ENCODE peak calls at places on chromosome 1, in eight cellular contexts. L is Panc1, V is GM23338, E is GM12891, Z is suprapubic skin, J is spleen, N is HL-60, X is GM12892. M is an unnamed sample.

GRCh38 chr1:26059906-26060305 is 7.5 kb downstream of the TRIM63 start:
- DNase-seq in V (no peak), L (no peak), Z (no peak), E (no peak), N (no peak), J (no peak), X (no peak), M (no peak)

GRCh38 chr1:221669441-221669840 is 72.4 kb downstream of the DUSP10 start:
- DNase-seq in X (no peak), V (no peak), J (no peak), E (no peak), Z (no peak), N (no peak), L (no peak), M (no peak)

GRCh38 chr1:54095543-54096286 is 42.3 kb downstream of the TCEANC2 start:
- DNase-seq in E (no peak), J (no peak), X (no peak), L (no peak), V (no peak), N (peak; percentile 80), Z (no peak), M (peak; percentile 93)

GRCh38 chr1:114314576-114314975 is 160.9 kb upstream of the SYT6 start:
- DNase-seq in L (no peak), J (no peak), V (no peak), X (no peak), N (no peak), E (no peak), Z (no peak), M (no peak)

GRCh38 chr1:30631700-30632099 is 91.7 kb downstream of the MATN1 start:
- DNase-seq in V (no peak), L (no peak), E (no peak), N (no peak), J (no peak), Z (no peak), X (no peak), M (no peak)

GRCh38 chr1:154716012-154716411 is 108.0 kb upstream of the ADAR start:
- DNase-seq in Z (no peak), N (peak; percentile 82), X (no peak), J (no peak), L (no peak), E (no peak), V (no peak), M (no peak)

GRCh38 chr1:9331558-9332346 is 39.1 kb downstream of the SPSB1 start:
- DNase-seq in Z (no peak), N (no peak), L (no peak), J (no peak), V (no peak), E (no peak), X (no peak), M (no peak)

GRCh38 chr1:207001492-207002245 is 30.9 kb downstream of the C1orf116 start:
- DNase-seq in L (no peak), Z (no peak), E (no peak), V (no peak), N (no peak), J (no peak), X (no peak), M (no peak)

GRCh38 chr1:76240321-76240720 is 165.8 kb downstream of the ST6GALNAC3 start:
- DNase-seq in E (no peak), Z (no peak), N (no peak), L (no peak), J (no peak), X (no peak), V (no peak), M (no peak)

GRCh38 chr1:76239470-76239918 is 164.9 kb downstream of the ST6GALNAC3 start:
- DNase-seq in N (no peak), V (peak; percentile 36), X (no peak), E (no peak), Z (no peak), J (no peak), L (no peak), M (no peak)

GRCh38 chr1:76234061-76234460 is 159.5 kb downstream of the ST6GALNAC3 start:
- DNase-seq in X (no peak), Z (no peak), N (no peak), V (peak; percentile 45), E (no peak), J (no peak), L (no peak), M (no peak)

GRCh38 chr1:76237201-76237600 is 162.7 kb downstream of the ST6GALNAC3 start:
- DNase-seq in N (no peak), X (no peak), V (no peak), Z (no peak), J (no peak), L (no peak), E (no peak), M (no peak)

DNA sequence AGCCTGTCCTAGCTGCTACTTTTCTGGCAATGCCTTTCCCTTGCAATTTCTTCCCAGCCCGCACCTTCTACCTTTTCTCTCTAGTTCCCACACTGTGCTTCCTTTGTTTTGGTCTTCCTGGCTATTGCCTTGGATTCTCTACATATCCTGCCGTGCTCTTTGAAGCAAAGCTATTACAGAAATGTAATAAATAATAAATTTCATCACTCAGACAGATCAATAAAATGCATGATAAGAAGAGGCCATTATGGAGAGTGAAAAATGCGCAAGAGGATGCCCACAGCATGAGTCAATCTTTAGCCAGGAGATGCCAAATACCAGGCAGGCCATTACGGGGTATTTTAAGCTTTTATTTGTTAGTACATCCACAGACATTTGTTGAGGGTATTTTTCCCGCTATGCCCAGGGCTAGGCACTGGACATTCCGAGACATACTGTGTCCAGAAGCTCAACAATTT is 163.6 kb downstream of the ST6GALNAC3 start:
- DNase-seq in Z (no peak), N (no peak), L (no peak), J (no peak), X (no peak), V (peak; percentile 43), E (no peak), M (no peak)
- TF ChIP-seq POLR2AphosphoS5 in Z (no peak), N (no peak), L (no peak), J (no peak), X (no peak), V (no peak), E (no peak), M (no peak)

GRCh38 chr1:56493826-56494225 is 85.5 kb downstream of the PLPP3 start:
- DNase-seq in E (no peak), J (no peak), N (no peak), Z (no peak), L (no peak), X (no peak), V (no peak), M (no peak)

GRCh38 chr1:56489695-56490094 is 89.7 kb downstream of the PLPP3 start:
- DNase-seq in Z (no peak), N (no peak), L (no peak), X (no peak), J (no peak), E (no peak), V (no peak), M (no peak)

GRCh38 chr1:56494306-56494705 is 85.1 kb downstream of the PLPP3 start:
- DNase-seq in N (no peak), Z (no peak), L (no peak), V (no peak), J (no peak), X (no peak), E (no peak), M (no peak)

GRCh38 chr1:56490619-56491018 is 88.7 kb downstream of the PLPP3 start:
- DNase-seq in E (no peak), N (no peak), V (no peak), X (no peak), Z (no peak), J (no peak), L (no peak), M (no peak)

DNA sequence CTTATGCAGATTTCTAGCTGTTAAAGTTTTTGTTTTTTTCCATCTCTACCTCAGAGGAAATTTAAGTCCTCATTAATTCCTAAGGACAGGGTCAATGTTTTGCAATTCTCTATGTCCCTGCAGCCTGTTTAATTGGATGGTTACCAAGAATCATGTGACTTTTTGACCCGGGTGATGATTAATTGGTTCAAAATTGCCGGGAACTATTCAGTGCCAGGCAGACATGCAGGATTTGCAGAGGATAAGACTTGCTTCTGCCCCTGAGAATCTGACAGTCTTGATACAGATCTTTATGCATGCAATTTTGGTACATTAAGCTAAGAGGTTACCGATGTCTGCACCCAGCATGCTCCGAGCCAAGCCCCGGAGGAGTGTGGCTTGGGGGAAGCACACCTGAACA is 87.9 kb downstream of the PLPP3 start:
- DNase-seq in N (no peak), Z (no peak), X (no peak), V (no peak), E (no peak), L (no peak), J (no peak), M (no peak)
- TF ChIP-seq POLR2AphosphoS5 in N (no peak), Z (no peak), X (no peak), V (no peak), E (no peak), L (no peak), J (peak; percentile 11), M (no peak)

GRCh38 chr1:151970128-151970527 is 23.5 kb downstream of the S100A10 start:
- DNase-seq in X (no peak), N (no peak), Z (no peak), J (no peak), L (no peak), E (no peak), V (no peak), M (no peak)

GRCh38 chr1:151976015-151976343 is 17.7 kb downstream of the S100A10 start:
- DNase-seq in J (no peak), L (no peak), Z (no peak), E (no peak), X (no peak), N (no peak), V (no peak), M (no peak)

GRCh38 chr1:151975311-151976014 is 18.2 kb downstream of the S100A10 start:
- DNase-seq in V (no peak), J (no peak), L (no peak), N (no peak), Z (no peak), E (no peak), X (no peak), M (no peak)

GRCh38 chr1:151970641-151971040 is 23.0 kb downstream of the S100A10 start:
- DNase-seq in X (no peak), L (no peak), E (no peak), V (no peak), N (no peak), Z (no peak), J (no peak), M (no peak)

GRCh38 chr1:151972533-151973270 is 21.0 kb downstream of the S100A10 start:
- DNase-seq in Z (peak; percentile 66), L (no peak), X (no peak), V (peak; percentile 80), J (no peak), E (no peak), N (no peak), M (no peak)
- TF ChIP-seq POLR2AphosphoS5 in Z (no peak), L (peak; percentile 87), X (no peak), V (no peak), J (peak; percentile 9), E (no peak), N (no peak), M (no peak)

GRCh38 chr1:209710837-209711236 is 6.2 kb downstream of the HSD11B1 start:
- DNase-seq in J (no peak), N (no peak), E (no peak), L (no peak), V (no peak), X (no peak), Z (no peak), M (no peak)

GRCh38 chr1:209714338-209714737 is 9.7 kb downstream of the HSD11B1 start:
- DNase-seq in J (no peak), E (no peak), X (no peak), N (no peak), L (no peak), V (no peak), Z (no peak), M (no peak)

GRCh38 chr1:209717818-209718217 is 13.2 kb downstream of the HSD11B1 start:
- DNase-seq in Z (no peak), E (no peak), J (no peak), L (no peak), V (no peak), N (no peak), X (no peak), M (no peak)

GRCh38 chr1:209720326-209720725 is 15.7 kb downstream of the HSD11B1 start:
- DNase-seq in Z (no peak), L (no peak), E (no peak), N (no peak), J (no peak), V (no peak), X (no peak), M (no peak)

GRCh38 chr1:209715314-209715713 is 10.7 kb downstream of the HSD11B1 start:
- DNase-seq in X (no peak), E (no peak), N (no peak), J (no peak), L (no peak), Z (no peak), V (no peak), M (no peak)
- TF ChIP-seq POLR2AphosphoS5 in X (no peak), E (no peak), N (no peak), J (no peak), L (no peak), Z (no peak), V (no peak), M (no peak)